ENCODE peak calls at places on chromosome 5, in five cellular contexts. F, E, Q, I and H are unnamed samples.
A peak's percentile ranks its signal among the peaks of the same experiment; 100 is the strongest.

GRCh38 chr5:173941758-173942401 is 47.1 kb upstream of the C5orf47 start:
- DNase-seq in E (no peak), Q (peak; percentile 36), I (no peak), F (no peak), H (no peak)

GRCh38 chr5:69374911-69375446 is 5.4 kb downstream of the RAD17 start:
- DNase-seq in Q (no peak), F (no peak), I (no peak), E (no peak), H (no peak)

GRCh38 chr5:157672976-157673375 is 1.6 kb downstream of the C5orf52 start:
- DNase-seq in Q (no peak), E (no peak), I (no peak), F (no peak), H (no peak)

GRCh38 chr5:116355819-116356601 is 218.6 kb downstream of the SEMA6A start:
- DNase-seq in Q (no peak), F (no peak), E (no peak), I (no peak), H (no peak)

GRCh38 chr5:169299651-169300467 is 1.1 kb downstream of the SLIT3 start:
- DNase-seq in I (no peak), E (no peak), F (no peak), Q (no peak), H (no peak)

GRCh38 chr5:68432682-68433081 is 217.1 kb downstream of the PIK3R1 start:
- DNase-seq in I (no peak), F (no peak), Q (no peak), E (no peak), H (no peak)

GRCh38 chr5:30502277-30502676 is 691.2 kb upstream of the CDH6 start:
- DNase-seq in Q (no peak), F (no peak), I (no peak), E (no peak), H (no peak)

GRCh38 chr5:93017854-93018253 is 563.2 kb downstream of the NR2F1-AS1 start:
- DNase-seq in F (no peak), I (no peak), Q (no peak), E (no peak), H (no peak)

GRCh38 chr5:103569313-103570060 is 6.9 kb upstream of the NUDT12 start:
- DNase-seq in I (no peak), Q (peak; percentile 81), E (no peak), F (no peak), H (no peak)

GRCh38 chr5:150261231-150261630 is 28.3 kb downstream of the CAMK2A start:
- DNase-seq in I (no peak), Q (no peak), F (no peak), E (no peak), H (no peak)

GRCh38 chr5:151298063-151298462 is 5.5 kb downstream of the SLC36A3 start:
- DNase-seq in F (no peak), Q (peak; percentile 39), E (no peak), I (no peak), H (no peak)

GRCh38 chr5:89827388-89827787 is 582.2 kb downstream of the CETN3 start:
- DNase-seq in E (no peak), I (no peak), F (no peak), Q (no peak), H (no peak)

GRCh38 chr5:57834829-57835554 is 352.4 kb upstream of the ACTBL2 start:
- DNase-seq in I (no peak), F (no peak), Q (peak; percentile 96), E (no peak), H (no peak)

GRCh38 chr5:111748304-111748763 is 8.7 kb downstream of the NREP start:
- DNase-seq in Q (no peak), I (no peak), F (no peak), E (no peak), H (no peak)

GRCh38 chr5:32583582-32584232 is 1.6 kb upstream of the SUB1 start:
- DNase-seq in F (no peak), Q (no peak), E (no peak), I (no peak), H (peak; percentile 30)

GRCh38 chr5:133149333-133149732 is 97.5 kb downstream of the HSPA4 start:
- DNase-seq in I (no peak), F (no peak), E (no peak), Q (peak; percentile 96), H (no peak)

GRCh38 chr5:149228610-149229297 is 42.9 kb upstream of the AFAP1L1 start:
- DNase-seq in Q (peak; percentile 59), E (no peak), I (no peak), F (no peak), H (no peak)